ENCODE peak calls at places on chromosomes 1 and 21, in six cellular contexts. F is heart right ventricle, C is uterus, G is HCT116, E is mucosa of descending colon, I is pancreas. J is an unnamed sample.
A peak's percentile ranks its signal among the peaks of the same experiment; 100 is the strongest.

GRCh38 chr1:17136936-17137335 is 17.7 kb upstream of the PADI2 start:
- DNase-seq in F (no peak), C (no peak), G (no peak), E (no peak), I (no peak), J (no peak)

GRCh38 chr1:2604156-2604853 is 17.7 kb downstream of the PRXL2B start:
- DNase-seq in F (no peak), C (no peak), G (no peak), E (no peak), I (no peak), J (no peak)

GRCh38 chr1:203539831-203540546 is 46.0 kb downstream of the OPTC start:
- DNase-seq in F (no peak), C (no peak), G (no peak), E (no peak), I (no peak), J (no peak)

GRCh38 chr1:55679971-55680370 is 464.8 kb upstream of the USP24 start:
- DNase-seq in F (no peak), C (no peak), G (no peak), E (no peak), I (no peak), J (no peak)

GRCh38 chr1:198903203-198903602 is 264.4 kb downstream of the PTPRC start:
- DNase-seq in F (no peak), C (no peak), G (no peak), E (no peak), I (no peak), J (peak; percentile 15)

GRCh38 chr1:47189844-47190562 is at the start of gene PDZK1IP1:
- DNase-seq in F (peak; percentile 54), C (peak; percentile 75), G (no peak), E (peak; percentile 87), I (peak; percentile 86), J (peak; percentile 88)

GRCh38 chr21:26945916-26946315 is 21.0 kb downstream of the ADAMTS5 start:
- DNase-seq in F (peak; percentile 13), C (peak; percentile 33), G (no peak), E (no peak), I (no peak), J (no peak)

GRCh38 chr1:180258290-180258689 is 28.2 kb downstream of the LHX4 start:
- DNase-seq in F (no peak), C (no peak), G (no peak), E (no peak), I (no peak), J (no peak)

GRCh38 chr1:41902125-41902524 is 16.6 kb downstream of the HIVEP3 start:
- DNase-seq in F (no peak), C (no peak), G (no peak), E (no peak), I (no peak), J (no peak)

GRCh38 chr1:106700151-106700550 is 356.3 kb upstream of the PRMT6 start:
- DNase-seq in F (no peak), C (no peak), G (no peak), E (no peak), I (no peak), J (no peak)

GRCh38 chr1:193321242-193321842 is 134.9 kb upstream of the B3GALT2 start:
- DNase-seq in F (no peak), C (no peak), G (no peak), E (no peak), I (no peak), J (no peak)

GRCh38 chr1:213135572-213135971 is 84.5 kb downstream of the RPS6KC1 start:
- DNase-seq in F (no peak), C (no peak), G (no peak), E (no peak), I (no peak), J (no peak)

DNA sequence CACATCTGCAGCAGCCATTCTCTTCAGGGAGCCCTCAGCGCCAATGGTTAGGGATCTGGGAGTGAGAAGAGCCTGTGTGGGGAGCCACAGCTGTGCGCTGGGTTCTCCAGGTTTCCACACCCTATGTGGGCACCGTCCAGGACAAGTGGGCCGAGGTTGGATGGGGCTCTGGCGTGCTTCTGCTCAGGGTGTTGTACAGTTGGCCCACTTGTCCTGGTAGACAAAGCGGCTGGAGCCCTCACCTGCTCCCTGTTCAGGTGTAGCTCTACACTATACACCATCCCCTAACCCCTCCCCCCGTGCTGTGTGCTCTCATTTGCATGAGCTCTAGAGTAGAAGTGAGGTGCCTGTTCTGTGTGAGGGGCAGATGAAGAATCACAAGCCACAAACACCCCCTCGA is 12.2 kb downstream of the SH3BP5L start:
- DNase-seq in F (no peak), C (no peak), G (no peak), E (no peak), I (no peak), J (no peak)
- H3K36me3 ChIP-seq in F (peaks cover 76% of the 10 kb centered on the region), C (no peaks in the 10 kb centered on the region), G (peaks cover 6% of the 10 kb centered on the region), E (peaks cover 11% of the 10 kb centered on the region), I (peaks cover 26% of the 10 kb centered on the region), J (peaks cover 28% of the 10 kb centered on the region)

GRCh38 chr1:24909388-24909898 is 20.6 kb downstream of the RUNX3 start:
- DNase-seq in F (peak; percentile 55), C (peak; percentile 28), G (no peak), E (peak; percentile 87), I (no peak), J (peak; percentile 91)
- H3K36me3 ChIP-seq in F (no peaks in the 10 kb centered on the region), C (no peaks in the 10 kb centered on the region), G (peaks cover 5% of the 10 kb centered on the region), E (no peaks in the 10 kb centered on the region), I (no peaks in the 10 kb centered on the region), J (no peaks in the 10 kb centered on the region)

DNA sequence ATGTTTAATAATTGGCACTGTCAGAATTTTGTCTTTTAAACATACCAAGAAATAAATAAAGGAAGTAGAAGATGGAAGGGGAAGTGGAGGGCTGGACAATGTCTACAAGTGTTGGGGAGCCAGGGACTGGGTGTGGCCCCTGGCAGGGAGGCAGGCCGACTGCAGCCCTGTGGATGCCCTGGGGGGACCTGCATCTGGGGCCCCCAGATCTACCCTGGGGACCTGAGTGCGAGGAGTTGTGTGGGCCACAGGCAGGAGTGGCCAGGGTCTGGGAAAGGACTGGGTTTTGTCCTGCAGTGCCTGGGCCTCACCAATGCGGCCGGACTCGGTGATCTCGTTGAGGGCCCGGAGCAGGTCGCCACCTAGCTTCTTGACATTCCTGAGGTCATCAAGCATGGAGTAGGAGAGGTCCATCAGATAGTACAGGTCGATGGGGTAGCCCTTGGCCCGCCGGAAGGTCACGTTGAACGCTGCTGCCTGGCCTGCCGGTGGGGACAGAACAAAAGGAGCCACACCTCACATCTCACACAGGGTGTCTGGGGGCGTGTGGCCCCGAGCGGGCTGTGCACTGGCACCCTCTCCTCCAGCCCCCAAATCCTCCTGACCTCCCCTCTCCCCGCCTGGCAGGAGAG is 17.5 kb downstream of the ITGB2 start:
- DNase-seq in F (no peak), C (no peak), G (no peak), E (no peak), I (no peak), J (no peak)
- H3K36me3 ChIP-seq in F (no peaks in the 10 kb centered on the region), C (no peaks in the 10 kb centered on the region), G (no peaks in the 10 kb centered on the region), E (no peaks in the 10 kb centered on the region), I (no peaks in the 10 kb centered on the region), J (no peaks in the 10 kb centered on the region)

DNA sequence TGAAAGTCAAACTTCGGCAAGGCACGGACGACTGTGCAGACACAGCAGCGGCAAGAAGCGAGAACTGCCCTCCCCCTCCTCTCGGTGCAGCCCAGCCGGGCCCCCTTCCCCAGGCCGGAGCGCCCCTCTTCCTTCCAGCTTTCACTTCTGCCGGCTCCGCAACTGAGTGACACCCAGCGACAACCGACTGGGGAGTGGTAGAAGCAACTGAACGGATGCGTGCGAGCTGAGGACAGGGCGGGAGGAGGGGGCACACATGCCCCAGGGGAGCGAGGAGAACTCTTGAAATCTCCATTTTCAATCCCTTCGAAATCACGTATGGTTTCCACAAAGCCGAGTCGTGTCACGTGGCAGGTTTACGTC is 146.6 kb downstream of the PGBD5 start:
- DNase-seq in F (no peak), C (peak; percentile 8), G (no peak), E (no peak), I (peak; percentile 53), J (no peak)
- H3K36me3 ChIP-seq in F (peaks cover 67% of the 10 kb centered on the region), C (no peaks in the 10 kb centered on the region), G (no peaks in the 10 kb centered on the region), E (no peaks in the 10 kb centered on the region), I (no peaks in the 10 kb centered on the region), J (peaks cover 17% of the 10 kb centered on the region)

GRCh38 chr1:15966081-15966955 is 9.6 kb downstream of the ZBTB17 start:
- DNase-seq in F (no peak), C (no peak), G (no peak), E (peak; percentile 22), I (no peak), J (no peak)

GRCh38 chr1:15968172-15968571 is 7.7 kb downstream of the ZBTB17 start:
- DNase-seq in F (no peak), C (no peak), G (no peak), E (no peak), I (no peak), J (no peak)

GRCh38 chr1:15972409-15972808 is 3.5 kb downstream of the ZBTB17 start:
- DNase-seq in F (no peak), C (no peak), G (no peak), E (no peak), I (no peak), J (no peak)

GRCh38 chr1:15966956-15967344 is 9.0 kb downstream of the ZBTB17 start:
- DNase-seq in F (no peak), C (no peak), G (no peak), E (no peak), I (no peak), J (no peak)

DNA sequence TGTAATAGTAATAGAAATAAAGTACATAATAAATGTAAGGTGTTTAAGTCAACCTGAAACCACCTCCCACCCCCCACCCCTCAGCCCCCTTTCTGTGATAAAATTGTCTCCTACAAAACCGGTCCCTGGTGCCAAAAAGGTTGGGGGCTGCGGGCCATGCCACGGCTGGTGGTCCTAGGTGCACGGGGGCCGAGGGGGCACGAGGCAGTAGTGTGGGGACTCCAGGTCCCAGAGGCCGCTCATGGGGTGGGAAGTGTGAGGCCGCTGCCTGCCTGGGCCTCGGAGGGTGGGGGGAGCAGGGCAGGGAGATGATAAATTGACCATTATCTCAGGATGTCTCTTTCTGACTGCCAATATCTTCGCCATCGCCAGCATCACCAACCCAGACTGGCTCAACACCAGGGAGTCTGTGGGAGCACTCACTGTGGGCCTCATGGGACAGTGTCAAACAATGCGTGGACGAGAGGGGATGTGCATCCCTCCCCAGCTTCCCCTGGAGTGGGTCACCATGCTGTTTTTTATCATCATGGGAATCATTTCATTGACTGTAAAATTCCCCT is 6.5 kb downstream of the ZBTB17 start:
- DNase-seq in F (no peak), C (no peak), G (no peak), E (no peak), I (no peak), J (no peak)
- H3K36me3 ChIP-seq in F (peaks cover 46% of the 10 kb centered on the region), C (no peaks in the 10 kb centered on the region), G (peaks cover 14% of the 10 kb centered on the region), E (no peaks in the 10 kb centered on the region), I (peaks cover 2% of the 10 kb centered on the region), J (peaks cover 10% of the 10 kb centered on the region)

GRCh38 chr21:36217711-36218110 is 61.1 kb downstream of the DOP1B start:
- DNase-seq in F (no peak), C (no peak), G (no peak), E (no peak), I (no peak), J (no peak)

DNA sequence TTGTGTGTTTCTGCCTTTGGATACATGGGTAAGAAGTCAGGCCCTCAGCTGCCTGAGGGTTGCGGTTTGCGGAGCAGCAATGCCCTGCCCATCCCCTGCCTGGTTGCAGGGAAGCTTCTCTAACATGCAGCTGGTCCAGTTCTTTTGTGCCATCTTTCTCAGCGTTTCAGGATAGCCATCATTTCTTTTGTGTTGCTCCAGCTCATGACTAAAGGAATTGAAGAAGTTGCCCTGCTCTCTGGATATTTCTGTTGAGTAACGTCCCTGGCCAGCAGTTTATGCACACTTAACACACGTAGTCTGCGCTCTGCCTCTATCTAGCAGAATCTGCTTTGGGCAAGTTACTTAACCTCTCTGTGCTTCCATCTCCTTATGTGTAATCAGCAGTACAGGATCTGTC is 62.1 kb downstream of the DOP1B start:
- DNase-seq in F (no peak), C (no peak), G (no peak), E (no peak), I (no peak), J (no peak)
- H3K36me3 ChIP-seq in F (peaks cover 91% of the 10 kb centered on the region), C (no peaks in the 10 kb centered on the region), G (no peaks in the 10 kb centered on the region), E (no peaks in the 10 kb centered on the region), I (no peaks in the 10 kb centered on the region), J (no peaks in the 10 kb centered on the region)